ENCODE peak calls at places on chromosomes 4 and X, in four cellular contexts. W is stimulated activated CD8-positive, alpha-beta memory T cell treated with anti-CD3 and anti-CD28 coated beads, Interleukin-4, amount 100 ng/mL, for 4 hours; F is non-pigmented ciliary epithelial cell; M is stimulated activated CD4-positive, alpha-beta T cell treated with anti-CD3 and anti-CD28 coated beads, Interleukin-1b, Interleukin-23, amount 100 ng/mL, for 24 hours. R is an unnamed sample.
A peak's percentile ranks its signal among the peaks of the same experiment; 100 is the strongest.

GRCh38 chr4:169506903-169507302 is 105.5 kb downstream of the NEK1 start:
- DNase-seq in M (no peak), W (no peak), F (no peak), R (no peak)

GRCh38 chr4:127708985-127709384 is 21.2 kb upstream of the SLC25A31 start:
- DNase-seq in M (no peak), W (no peak), F (peak; percentile 80), R (peak; percentile 90)

GRCh38 chrX:68077378-68077777 is 355.9 kb downstream of the OPHN1 start:
- DNase-seq in M (no peak), F (no peak), W (no peak), R (no peak)

GRCh38 chr4:56475917-56476316 is 8.5 kb downstream of the SRP72 start:
- DNase-seq in F (no peak), W (no peak), M (no peak), R (no peak)

GRCh38 chrX:122421434-122422121 is 762.5 kb upstream of the GRIA3 start:
- DNase-seq in M (no peak), W (no peak), F (no peak), R (no peak)

GRCh38 chrX:44596277-44596676 is 53.6 kb upstream of the FUNDC1 start:
- DNase-seq in M (no peak), W (no peak), F (no peak), R (no peak)

GRCh38 chr4:118765399-118765798 is 70.5 kb downstream of the SEC24D start:
- DNase-seq in W (no peak), M (no peak), F (peak; percentile 96), R (peak; percentile 98)

GRCh38 chr4:189294570-189294969 is 646.1 kb upstream of the FRG1 start:
- DNase-seq in F (no peak), W (no peak), M (no peak), R (no peak)

GRCh38 chrX:147699061-147699460 is 212.7 kb upstream of the FMR1 start:
- DNase-seq in M (no peak), F (no peak), W (no peak), R (no peak)

GRCh38 chr4:70372760-70373159 is 10.2 kb upstream of the SMR3B start:
- DNase-seq in M (no peak), W (no peak), F (no peak), R (no peak)

GRCh38 chr4:4271912-4272311 is 18.0 kb downstream of the LYAR start:
- DNase-seq in M (no peak), F (no peak), W (no peak), R (no peak)

GRCh38 chrX:48045410-48046311 is 25.8 kb downstream of the ZNF630 start:
- DNase-seq in M (no peak), W (no peak), F (peak; percentile 38), R (peak; percentile 36)

GRCh38 chr4:1255151-1255550 is 6.2 kb upstream of the CTBP1 start:
- DNase-seq in M (no peak), W (no peak), F (no peak), R (peak; percentile 26)

GRCh38 chrX:153226344-153227190 is 47.5 kb downstream of the MAGEA1 start:
- DNase-seq in F (peak; percentile 19), W (no peak), M (no peak), R (peak; percentile 76)

GRCh38 chrX:41001327-41001726 is 83.9 kb upstream of the USP9X start:
- DNase-seq in F (no peak), M (no peak), W (no peak), R (no peak)

GRCh38 chrX:124651031-124651430 is 304.7 kb downstream of the SH2D1A start:
- DNase-seq in W (no peak), F (no peak), M (no peak), R (no peak)

GRCh38 chr4:3792813-3793212 is 26.6 kb downstream of the ADRA2C start:
- DNase-seq in W (no peak), F (no peak), M (no peak), R (no peak)

GRCh38 chr4:21744046-21744445 is 204.5 kb downstream of the KCNIP4 start:
- DNase-seq in M (no peak), W (no peak), F (no peak), R (peak; percentile 1)

GRCh38 chr4:142567620-142568451 is 278.3 kb downstream of the INPP4B start:
- DNase-seq in F (no peak), W (no peak), M (no peak), R (peak; percentile 67)

GRCh38 chrX:133999013-133999705 is 13.8 kb upstream of the GPC3 start:
- DNase-seq in F (no peak), M (no peak), W (no peak), R (peak; percentile 71)

GRCh38 chrX:46311581-46312120 is 233.6 kb downstream of the ZNF674 start:
- DNase-seq in F (no peak), W (no peak), M (no peak), R (peak; percentile 25)

GRCh38 chr4:25528391-25528790 is 127.3 kb upstream of the SLC34A2 start:
- DNase-seq in W (no peak), F (no peak), M (no peak), R (no peak)

GRCh38 chrX:10884246-10884645 is 226.9 kb upstream of the HCCS start:
- DNase-seq in M (no peak), W (no peak), F (no peak), R (no peak)

GRCh38 chr4:62901101-62901500 is 1508.1 kb downstream of the TECRL start:
- DNase-seq in M (no peak), W (no peak), F (no peak), R (no peak)